ENCODE peak calls at places on chromosomes 11 and 22, in nine cellular contexts. A, W, U, H, Q, Y, P, G and X are unnamed samples.

GRCh38 chr11:113271551-113272245 is 42.7 kb upstream of the TTC12 start:
- DNase-seq in G (no peak), Y (no peak), A (no peak), H (no peak), U (no peak), W (no peak), P (no peak), Q (no peak), X (no peak)

GRCh38 chr11:95794086-95794485 is 3.8 kb downstream of the CEP57 start:
- DNase-seq in P (no peak), H (no peak), A (no peak), W (no peak), Q (no peak), Y (no peak), U (no peak), G (no peak), X (no peak)

GRCh38 chr22:36330655-36331305 is 57.0 kb downstream of the MYH9 start:
- DNase-seq in Y (no peak), G (no peak), H (peak), A (no peak), Q (no peak), U (peak), P (no peak), W (no peak), X (no peak)

GRCh38 chr22:35467788-35468187 is 67.8 kb downstream of the MCM5 start:
- DNase-seq in P (peak), U (peak), H (peak), Q (no peak), W (peak), G (no peak), A (no peak), Y (peak), X (peak)

GRCh38 chr22:20656516-20656901 is 117.4 kb upstream of the SERPIND1 start:
- DNase-seq in W (no peak), Q (peak), A (no peak), H (no peak), G (no peak), Y (no peak), P (no peak), U (no peak), X (no peak)

GRCh38 chr11:59997800-59998199 is 19.2 kb upstream of the OOSP4B start:
- DNase-seq in P (no peak), Q (no peak), G (no peak), H (no peak), U (no peak), A (no peak), W (no peak), Y (no peak), X (no peak)

GRCh38 chr11:59659981-59660380 is 8.9 kb downstream of the PATL1 start:
- DNase-seq in W (no peak), A (no peak), Q (no peak), U (no peak), P (no peak), Y (no peak), H (no peak), G (no peak), X (no peak)

GRCh38 chr11:116933961-116934360 is 96.5 kb upstream of the APOA1 start:
- DNase-seq in U (no peak), Q (no peak), A (no peak), H (no peak), Y (no peak), G (no peak), W (no peak), P (no peak), X (no peak)

GRCh38 chr11:65274734-65275682 is 13.2 kb downstream of the POLA2 start:
- DNase-seq in U (peak), A (peak), Q (no peak), P (peak), W (peak), Y (peak), H (peak), G (no peak), X (peak)

GRCh38 chr11:72697814-72698213 is 23.6 kb upstream of the PDE2A start:
- DNase-seq in U (no peak), A (no peak), P (no peak), Y (no peak), H (no peak), W (no peak), G (no peak), Q (no peak), X (no peak)

GRCh38 chr11:64055077-64055476 is 19.3 kb downstream of the FLRT1 start:
- DNase-seq in Q (no peak), W (no peak), Y (no peak), P (no peak), A (no peak), U (peak), G (no peak), H (no peak), X (peak)

GRCh38 chr11:110447343-110447742 is 17.6 kb downstream of the FDX1 start:
- DNase-seq in P (no peak), W (no peak), Q (no peak), U (no peak), H (no peak), A (no peak), G (no peak), Y (no peak), X (no peak)

GRCh38 chr11:103872748-103873147 is 163.7 kb upstream of the DDI1 start:
- DNase-seq in U (no peak), A (no peak), W (no peak), Q (no peak), G (no peak), Y (no peak), H (no peak), P (peak), X (no peak)
- TF ChIP-seq POLR2A in U (no peak), A (no peak), W (no peak), Q (no peak), G (no peak), Y (no peak), H (no peak), P (no peak), X (no peak)

GRCh38 chr11:16813141-16813540 is 74.7 kb downstream of the C11orf58 start:
- DNase-seq in U (no peak), Y (no peak), G (no peak), Q (no peak), W (no peak), A (no peak), H (peak), P (no peak), X (no peak)

GRCh38 chr11:16811136-16812020 is 72.9 kb downstream of the C11orf58 start:
- DNase-seq in A (no peak), Q (no peak), W (no peak), U (no peak), H (peak), Y (no peak), P (no peak), G (no peak), X (no peak)

GRCh38 chr11:16807306-16807705 is 68.9 kb downstream of the C11orf58 start:
- DNase-seq in H (peak), P (no peak), W (no peak), A (no peak), U (no peak), G (no peak), Y (no peak), Q (no peak), X (no peak)

GRCh38 chr11:16812274-16812673 is 73.8 kb downstream of the C11orf58 start:
- DNase-seq in H (peak), Y (no peak), Q (no peak), G (no peak), W (no peak), U (no peak), A (no peak), P (no peak), X (peak)

GRCh38 chr11:16809901-16810668 is 71.6 kb downstream of the C11orf58 start:
- DNase-seq in H (peak), A (no peak), Q (no peak), W (peak), G (no peak), P (no peak), U (peak), Y (no peak), X (peak)
- H3K27ac ChIP-seq in H (no peak), A (no peak), Q (no peak), W (peak), G (no peak), P (no peak), U (no peak), Y (no peak), X (peak)

GRCh38 chr11:4637662-4638047 is 378 bp downstream of the OR51D1 start:
- DNase-seq in U (no peak), H (no peak), Q (no peak), Y (no peak), G (no peak), P (no peak), A (no peak), W (no peak), X (no peak)

GRCh38 chr11:4636136-4636535 is 1.1 kb upstream of the OR51D1 start:
- DNase-seq in W (no peak), Q (no peak), A (no peak), Y (no peak), P (no peak), H (no peak), G (no peak), U (no peak), X (no peak)

GRCh38 chr11:4641501-4641900 is 2.3 kb upstream of the OR51E1 start:
- DNase-seq in G (no peak), W (no peak), H (no peak), U (no peak), P (no peak), A (no peak), Y (no peak), Q (no peak), X (no peak)

GRCh38 chr11:4639931-4640330 is 2.7 kb downstream of the OR51D1 start:
- DNase-seq in U (no peak), P (no peak), A (no peak), H (no peak), Q (no peak), G (no peak), Y (no peak), W (no peak), X (no peak)

DNA sequence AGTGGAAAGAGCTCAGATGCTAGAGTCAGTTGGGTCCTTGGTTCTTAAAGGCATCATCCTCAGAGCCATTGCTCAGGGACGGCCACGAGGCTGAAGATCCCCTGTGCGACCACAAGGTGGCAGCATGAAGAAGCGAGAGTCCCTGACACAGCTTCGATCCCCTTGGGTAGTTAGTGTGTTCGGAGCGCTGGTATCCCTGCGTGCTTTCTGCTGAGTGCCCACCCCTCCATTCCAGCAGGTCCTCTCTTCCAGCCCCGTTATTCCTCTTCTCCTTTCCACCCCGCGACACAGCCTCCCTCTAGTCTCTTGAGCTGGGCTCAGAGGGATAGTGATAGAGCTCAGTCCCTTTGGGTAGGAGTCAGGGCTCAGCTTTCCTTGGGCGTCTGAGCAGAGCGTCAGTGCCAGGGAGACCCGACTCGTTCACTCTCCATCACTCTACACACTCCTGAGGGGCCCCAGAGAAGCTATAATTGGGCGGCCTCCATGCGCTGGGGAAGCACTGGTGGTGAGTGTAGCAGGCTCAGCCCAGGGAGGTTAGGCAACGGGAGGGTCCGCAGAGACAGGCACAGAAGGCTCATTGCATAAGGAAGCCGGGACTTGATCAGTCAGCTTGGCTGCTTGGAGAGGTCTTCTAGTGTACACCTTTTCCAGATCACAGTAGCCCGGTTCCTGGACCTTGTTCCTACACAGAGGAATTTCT is at the start of gene OR51D1:
- DNase-seq in W (peak), G (peak), H (peak), Q (peak), A (peak), U (peak), P (peak), Y (peak), X (peak)
- H3K4me3 ChIP-seq in W (no peak), G (no peak), H (no peak), Q (peak), A (no peak), U (peak), P (no peak), Y (peak), X (no peak)

DNA sequence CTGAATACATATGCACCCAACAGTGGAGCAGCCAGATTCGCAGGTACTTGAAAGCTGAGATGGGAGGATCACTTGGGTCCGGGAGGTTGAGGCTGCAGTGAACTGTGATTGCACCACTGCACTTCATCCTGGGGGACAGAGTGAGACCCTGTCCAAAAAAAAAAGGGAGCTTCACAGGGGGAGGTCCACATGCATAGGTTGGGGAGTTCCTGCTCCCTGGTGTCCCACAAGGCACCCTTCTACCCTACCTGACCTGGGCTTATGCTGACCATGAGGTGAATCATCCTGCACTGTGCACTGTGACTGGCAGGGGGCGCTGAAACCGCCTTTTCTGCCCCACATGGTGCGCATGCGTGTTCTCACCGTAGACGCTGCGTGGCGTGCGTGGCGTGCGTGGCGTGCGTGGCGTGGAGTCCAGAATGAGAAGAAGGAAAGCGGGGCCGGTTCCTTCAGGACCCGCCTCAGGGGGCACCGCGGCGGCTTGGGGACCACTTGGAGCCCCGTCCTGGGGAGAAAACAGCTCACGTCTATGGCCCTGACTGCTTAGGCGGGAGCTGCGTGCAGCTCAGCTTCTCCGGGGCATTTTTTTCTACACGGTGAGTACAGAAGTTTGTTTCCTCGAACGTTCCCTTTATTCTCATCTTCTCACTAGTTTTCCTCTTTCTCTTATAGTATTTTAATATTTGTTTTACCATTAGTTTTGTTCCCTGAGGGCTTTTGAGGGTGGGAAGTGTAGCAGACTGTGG is 116.6 kb upstream of the GRK3 start:
- DNase-seq in P (peak), H (peak), Q (peak), U (peak), G (peak), W (peak), A (peak), Y (peak), X (peak)
- TF ChIP-seq POLR2A in P (peak), H (no peak), Q (no peak), U (peak), G (peak), W (no peak), A (peak), Y (no peak), X (peak)

GRCh38 chr11:23023319-23023718 is 163.0 kb upstream of the CCDC179 start:
- DNase-seq in U (no peak), W (no peak), P (no peak), Q (no peak), A (no peak), H (no peak), G (no peak), Y (no peak), X (no peak)
- H3K27ac ChIP-seq in U (no peak), W (no peak), P (no peak), Q (no peak), A (no peak), H (no peak), G (no peak), Y (no peak), X (no peak)

DNA sequence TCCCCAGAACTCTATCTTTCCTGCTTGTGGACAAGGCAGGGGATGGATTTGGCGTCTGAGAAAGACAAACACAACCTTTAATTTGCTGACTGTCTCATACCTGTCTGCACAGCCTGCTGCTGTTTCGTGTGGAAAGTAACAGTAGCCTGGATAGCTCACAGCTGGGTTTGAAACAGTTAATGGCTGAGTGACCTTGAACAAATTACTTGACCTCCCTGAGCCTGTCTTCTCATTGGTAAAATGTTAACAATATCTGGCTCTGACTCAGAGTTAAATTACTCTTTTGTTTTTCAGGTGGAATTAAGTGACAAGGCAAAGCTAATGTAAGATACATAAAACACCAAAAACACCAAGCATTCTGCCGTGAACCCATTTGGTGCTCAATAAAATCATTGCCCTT is 41.1 kb upstream of the ADA2 start:
- DNase-seq in G (no peak), Q (no peak), U (no peak), H (no peak), P (no peak), A (no peak), W (no peak), Y (no peak), X (no peak)
- H3K4me3 ChIP-seq in G (no peak), Q (peak), U (no peak), H (no peak), P (no peak), A (no peak), W (no peak), Y (no peak), X (no peak)